ENCODE peak calls at places on chromosomes 16 and 17, in seven cellular contexts. N is tibial nerve, S is HepG2, B is IMR-90, H is heart left ventricle, Y is right lobe of liver, R is ovary. A is an unnamed sample. For H3K4me1, the result is how much of the 10 kb centered on the place peaks cover.

GRCh38 chr16:35841632-35842031 is 2382.2 kb downstream of the TP53TG3F start:
- DNase-seq in B (no peak), S (no peak), H (no peak), N (no peak), Y (no peak), R (no peak), A (no peak)

GRCh38 chr17:79934653-79934970 is 95.4 kb upstream of the CBX4 start:
- DNase-seq in H (no peak), Y (no peak), N (no peak), S (no peak), B (no peak), R (no peak), A (no peak)

GRCh38 chr17:34068506-34069035 is 186.5 kb upstream of the CCL2 start:
- DNase-seq in B (no peak), S (no peak), Y (no peak), R (no peak), N (no peak), H (no peak), A (no peak)

GRCh38 chr17:81241648-81242420 is 2.7 kb downstream of the NDUFAF8 start:
- DNase-seq in H (no peak), B (peak), Y (no peak), S (peak), N (peak), R (no peak), A (peak)

GRCh38 chr16:31711344-31711845 is 162.2 kb upstream of the ZNF267 start:
- DNase-seq in B (no peak), S (no peak), R (no peak), H (no peak), Y (no peak), N (no peak), A (no peak)

GRCh38 chr17:44565866-44566443 is 8.7 kb downstream of the FZD2 start:
- DNase-seq in N (no peak), R (no peak), H (no peak), S (no peak), B (no peak), Y (no peak), A (peak)

GRCh38 chr16:13351651-13352217 is 450.3 kb downstream of the SHISA9 start:
- DNase-seq in B (no peak), Y (no peak), N (no peak), S (no peak), H (no peak), R (no peak), A (no peak)

GRCh38 chr17:18380471-18381157 is 3.0 kb downstream of the EVPLL start:
- DNase-seq in N (no peak), S (no peak), B (no peak), H (no peak), R (no peak), Y (peak), A (no peak)

GRCh38 chr17:36534881-36535668 is at the start of gene PIGW:
- DNase-seq in N (peak), H (peak), S (peak), Y (peak), B (peak), R (peak), A (peak)

GRCh38 chr16:50685456-50686058 is 4.4 kb upstream of the SNX20 start:
- DNase-seq in B (no peak), N (no peak), H (no peak), S (no peak), Y (no peak), R (no peak), A (no peak)

GRCh38 chr16:1420111-1420539 is 422 bp downstream of the UQCC4 start:
- DNase-seq in S (no peak), Y (peak), R (no peak), B (no peak), N (no peak), H (no peak), A (no peak)

GRCh38 chr17:83101805-83102480 is 22.5 kb downstream of the METRNL start:
- DNase-seq in B (no peak), Y (no peak), R (no peak), H (no peak), N (no peak), S (no peak), A (no peak)

GRCh38 chr17:48630925-48631692 is 5.0 kb upstream of the HOXB9 start:
- DNase-seq in B (no peak), R (no peak), N (no peak), S (no peak), Y (no peak), H (no peak), A (no peak)

GRCh38 chr17:61856078-61856477 is 7.2 kb downstream of the BRIP1 start:
- DNase-seq in N (no peak), Y (no peak), B (no peak), S (no peak), H (no peak), R (no peak), A (no peak)

GRCh38 chr16:7443108-7443507 is 110.5 kb downstream of the RBFOX1 start:
- DNase-seq in B (no peak), R (no peak), H (no peak), Y (no peak), S (no peak), N (no peak), A (no peak)

GRCh38 chr16:13194766-13195165 is 293.4 kb downstream of the SHISA9 start:
- DNase-seq in Y (no peak), N (no peak), B (no peak), S (no peak), R (no peak), H (no peak), A (no peak)

GRCh38 chr17:80871341-80871740 is 120.3 kb upstream of the CHMP6 start:
- DNase-seq in N (no peak), S (no peak), Y (peak), H (no peak), R (no peak), B (no peak), A (no peak)

GRCh38 chr16:71912483-71912882 is 17.2 kb downstream of the IST1 start:
- DNase-seq in Y (no peak), R (no peak), H (no peak), S (no peak), N (no peak), B (no peak), A (no peak)

GRCh38 chr17:2364132-2365116 is 27.1 kb downstream of the SGSM2 start:
- DNase-seq in S (no peak), N (no peak), Y (no peak), B (no peak), H (peak), R (no peak), A (no peak)

GRCh38 chr16:2490190-2491105 is 15.5 kb downstream of the TBC1D24 start:
- DNase-seq in H (no peak), R (no peak), Y (no peak), B (no peak), N (no peak), S (no peak), A (no peak)

GRCh38 chr17:35896011-35896587 is 15.9 kb upstream of the CCL5 start:
- DNase-seq in R (no peak), H (no peak), S (no peak), Y (no peak), N (no peak), B (no peak), A (no peak)

GRCh38 chr17:78013683-78014467 is 55.4 kb downstream of the TNRC6C start:
- DNase-seq in Y (no peak), H (peak), N (peak), R (no peak), B (peak), S (peak), A (peak)

GRCh38 chr17:78019367-78019975 is 61.0 kb downstream of the TNRC6C start:
- DNase-seq in H (no peak), R (no peak), N (no peak), Y (no peak), S (peak), B (peak), A (no peak)

GRCh38 chr17:78014651-78015050 is 56.1 kb downstream of the TNRC6C start:
- DNase-seq in H (no peak), S (no peak), N (no peak), R (no peak), B (no peak), Y (no peak), A (no peak)

GRCh38 chr17:78019976-78020716 is 61.6 kb downstream of the TNRC6C start:
- DNase-seq in R (no peak), H (no peak), B (no peak), N (no peak), S (no peak), Y (no peak), A (no peak)

DNA sequence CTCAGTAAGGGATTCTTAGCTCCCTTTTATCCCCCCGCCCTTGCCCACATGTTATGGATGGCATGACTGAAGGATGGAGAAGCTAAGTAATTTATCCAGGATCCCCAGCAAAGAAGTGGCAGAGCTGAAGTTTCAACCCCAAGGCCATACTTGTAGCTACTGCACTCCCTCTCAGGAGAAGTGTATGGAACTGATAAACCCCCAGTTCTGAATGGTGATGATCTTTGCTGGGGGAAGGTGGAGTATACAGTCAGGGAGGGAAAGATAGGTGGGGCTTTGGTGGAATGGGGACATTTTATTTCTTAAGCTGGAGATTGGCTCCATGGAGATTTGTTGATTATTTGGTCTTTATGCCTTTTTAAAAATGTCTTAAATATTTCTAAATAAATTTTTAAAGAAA is 58.3 kb downstream of the TNRC6C start:
- DNase-seq in R (no peak), H (no peak), N (no peak), Y (no peak), B (no peak), S (no peak), A (no peak)
- H3K4me1 ChIP-seq in R (under half), H (under half), N (under half), Y (under half), B (under half), S (under half), A (under half)

GRCh38 chr17:56977673-56978395 is at the start of gene SCPEP1:
- DNase-seq in S (peak), B (peak), R (peak), Y (peak), H (peak), N (peak), A (peak)
- TF ChIP-seq POLR2A in S (peak), B (peak), R (peak), Y (peak), H (no peak), N (peak), A (no peak)

GRCh38 chr16:55760665-55761035 is 72.2 kb downstream of the CES1 start:
- DNase-seq in S (no peak), N (no peak), R (peak), H (no peak), Y (no peak), B (no peak), A (peak)
- H3K4me3 ChIP-seq in S (peak), N (peak), R (no peak), H (no peak), Y (peak), B (no peak), A (peak)

GRCh38 chr16:28188085-28188916 is 23.5 kb downstream of the XPO6 start:
- DNase-seq in S (no peak), Y (no peak), B (peak), R (no peak), N (no peak), H (no peak), A (no peak)
- H3K4me1 ChIP-seq in S (under half), Y (under half), B (half or more), R (under half), N (under half), H (under half), A (under half)

DNA sequence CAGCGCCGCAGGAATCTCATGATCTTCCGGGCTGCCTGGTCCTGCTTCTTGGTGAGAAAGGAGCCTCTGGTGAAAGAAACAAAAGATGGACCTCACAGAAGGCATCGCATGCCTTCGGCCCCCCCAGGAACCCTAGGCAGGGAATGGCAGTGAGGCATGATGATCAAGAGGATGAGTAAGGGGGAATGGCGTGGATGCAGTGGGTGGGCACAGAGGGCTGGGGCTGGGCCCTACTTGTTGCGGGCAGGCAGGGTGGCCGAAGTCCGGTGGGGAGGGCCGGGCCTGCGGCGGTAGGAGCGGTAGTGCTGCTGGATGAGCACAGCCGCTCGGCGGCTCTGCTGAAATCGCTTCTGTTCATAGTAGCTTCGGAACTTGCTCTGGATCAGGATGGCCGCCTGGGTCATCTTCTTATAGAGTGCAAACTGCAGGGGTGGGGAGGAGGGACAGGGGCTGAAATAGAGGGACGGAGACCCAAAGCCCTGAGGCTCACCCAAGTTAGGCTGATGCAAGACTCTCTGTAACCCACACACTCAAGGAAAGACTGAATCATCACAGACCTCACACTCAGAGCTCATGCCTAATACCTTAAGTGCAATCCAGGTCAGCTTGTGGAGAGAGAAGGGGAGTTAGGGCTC is 1.4 kb upstream of the SPAG7 start:
- DNase-seq in R (no peak), B (peak), S (no peak), Y (no peak), H (no peak), N (no peak), A (no peak)
- TF ChIP-seq POLR2A in R (no peak), B (peak), S (no peak), Y (no peak), H (no peak), N (no peak), A (no peak)

DNA sequence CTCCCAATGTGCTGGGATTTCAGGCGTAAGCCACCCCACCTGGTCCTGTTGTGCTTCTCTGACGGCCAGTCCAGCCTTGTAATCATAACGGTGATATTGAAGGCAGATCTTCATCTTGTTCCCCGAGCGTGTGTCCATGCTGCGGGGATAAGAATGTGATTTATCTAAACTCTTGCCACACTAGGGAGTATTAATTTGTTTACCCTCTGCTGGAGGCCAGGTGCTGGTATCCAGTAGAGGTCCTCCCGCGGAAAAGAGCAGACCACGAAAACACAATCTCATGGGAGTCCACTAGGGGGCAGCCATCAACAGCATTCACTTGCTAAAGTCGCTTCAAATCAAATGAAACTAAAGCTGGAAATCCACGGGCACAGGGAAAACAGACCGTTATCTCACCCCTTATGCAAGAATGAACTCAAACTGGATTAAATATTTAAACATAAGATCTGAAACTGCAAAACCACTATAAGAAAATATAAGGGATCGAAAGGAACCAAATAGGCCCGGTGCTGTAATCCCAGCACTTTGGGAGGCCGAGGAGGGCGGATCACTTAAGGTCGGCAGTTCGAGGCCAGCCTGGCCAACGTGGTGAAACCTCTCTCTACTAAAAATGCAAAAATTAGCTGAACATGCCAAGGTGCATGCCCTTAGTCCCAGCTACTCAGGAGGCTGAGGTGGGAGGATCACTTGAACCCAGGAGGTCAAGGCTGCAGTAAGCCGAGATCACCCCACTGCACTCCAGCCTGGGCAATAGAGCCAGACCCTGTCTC is 22.3 kb upstream of the RBBP6 start:
- DNase-seq in B (peak), H (peak), R (peak), S (peak), Y (peak), N (peak), A (peak)
- H3K4me3 ChIP-seq in B (no peak), H (no peak), R (no peak), S (peak), Y (no peak), N (peak), A (no peak)

DNA sequence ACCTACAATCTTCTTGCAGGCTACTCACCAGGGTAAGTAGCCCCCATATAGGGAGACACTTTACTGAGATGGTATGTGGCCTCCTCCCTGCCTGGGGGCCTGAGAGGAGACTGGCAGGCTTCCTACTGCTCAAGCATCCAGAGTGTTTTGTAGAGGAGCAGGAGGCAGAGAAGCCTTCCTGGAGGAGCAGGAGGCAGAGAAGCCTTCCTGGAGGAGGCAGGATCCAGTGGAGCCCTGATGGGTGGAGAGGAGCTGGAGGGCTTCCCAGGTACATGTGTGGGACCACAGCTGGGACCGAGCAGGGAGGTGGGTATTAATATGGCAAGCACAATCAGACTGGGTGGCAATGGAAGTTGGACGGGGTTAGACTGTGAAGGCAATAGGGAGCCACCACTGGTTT is 2.1 kb upstream of the ADGRG5 start:
- DNase-seq in Y (peak), S (no peak), N (no peak), H (no peak), R (no peak), B (no peak), A (no peak)
- H3K4me1 ChIP-seq in Y (under half), S (under half), N (under half), H (under half), R (under half), B (under half), A (under half)

DNA sequence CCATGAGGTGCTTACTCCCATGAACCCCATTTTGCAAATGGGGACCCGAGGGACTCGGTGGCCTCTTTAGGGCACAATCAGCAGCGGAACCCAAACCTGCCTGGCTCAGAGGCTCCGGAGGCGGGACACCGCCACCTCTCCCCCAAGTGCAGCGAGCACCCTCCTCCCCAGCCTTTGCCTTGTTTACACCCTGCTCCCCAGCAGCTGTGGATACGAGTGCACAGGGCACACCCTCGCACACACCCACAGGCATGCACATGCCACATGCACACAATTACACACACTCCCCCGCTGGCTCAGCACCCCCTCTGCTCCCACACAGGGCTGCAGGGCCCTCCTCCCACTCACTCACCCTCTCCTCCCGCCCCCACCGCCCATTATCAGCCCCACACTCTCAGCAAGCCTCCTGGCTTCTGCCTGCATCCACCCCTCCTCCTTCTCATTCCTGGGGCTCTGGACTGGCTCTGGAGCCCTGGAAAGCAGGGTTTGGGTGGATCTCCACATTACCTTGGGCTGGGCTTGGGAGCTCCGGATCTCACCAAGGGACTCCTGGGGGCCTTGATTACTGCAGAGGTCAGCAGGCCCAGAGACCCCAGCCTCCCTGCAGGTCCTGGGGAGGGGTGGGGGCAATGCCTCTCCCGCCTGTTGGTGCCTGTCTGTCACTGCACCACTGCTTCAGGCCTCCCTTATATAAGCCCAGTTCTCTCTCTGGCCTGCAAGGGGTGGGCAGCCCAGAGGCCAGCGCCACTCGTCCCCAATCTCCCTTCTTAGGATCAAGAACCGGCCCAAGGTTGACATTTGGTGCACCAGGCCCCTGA is 6.4 kb downstream of the PDK2 start:
- DNase-seq in R (peak), H (peak), N (no peak), B (peak), S (no peak), Y (peak), A (peak)
- TF ChIP-seq POLR2A in R (no peak), H (no peak), N (peak), B (no peak), S (peak), Y (no peak), A (no peak)

DNA sequence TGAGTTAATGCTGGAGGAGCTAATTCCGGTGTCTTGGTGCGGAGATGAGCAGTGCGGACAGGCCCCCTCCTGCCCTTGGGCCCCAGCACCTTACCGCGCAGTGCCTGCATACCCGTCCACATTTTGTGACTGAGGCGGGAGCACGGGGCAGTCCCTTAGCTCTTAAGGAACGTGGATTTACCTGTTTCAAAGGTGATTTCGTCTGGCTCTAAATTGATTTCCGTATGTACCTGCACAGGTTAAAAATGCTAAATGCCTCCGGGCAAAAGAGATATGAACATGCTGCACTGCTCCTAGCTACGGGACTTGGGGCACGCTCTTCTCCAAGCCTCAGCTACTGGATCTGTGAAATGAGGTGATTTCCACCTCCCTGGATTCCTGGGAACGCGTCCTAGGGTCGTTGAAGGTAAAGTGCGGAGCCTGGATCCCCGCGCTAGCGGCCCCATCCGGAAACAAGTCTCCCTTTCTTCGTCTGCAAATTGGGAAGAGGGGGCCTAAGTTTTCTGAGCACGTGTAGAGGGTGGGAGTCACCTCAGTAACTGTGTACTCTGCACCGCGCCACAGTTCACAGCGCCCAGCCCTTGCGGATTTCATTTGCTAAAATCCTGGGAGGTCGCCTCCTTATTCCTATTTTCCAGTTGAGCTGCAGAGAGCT is 669 bp upstream of the CRISPLD2 start:
- DNase-seq in Y (no peak), H (no peak), S (no peak), N (no peak), R (no peak), B (no peak), A (no peak)
- H3K4me3 ChIP-seq in Y (no peak), H (no peak), S (peak), N (peak), R (no peak), B (peak), A (peak)